ENCODE peak calls at places on chromosomes 5 and 9, in eight cellular contexts. J is NCI-H748 treated with DMSO at 0.1 percent for 48 hours; M is upper lobe of right lung; U is brain microvascular endothelial cell; Z is ELR; R is AG08396; V is mucosa of descending colon; T is stimulated activated CD8-positive, alpha-beta memory T cell treated with anti-CD3 and anti-CD28 coated beads, Interleukin-4, amount 100 ng/mL, for 1 hour. O is an unnamed sample.
A peak's percentile ranks its signal among the peaks of the same experiment; 100 is the strongest.

GRCh38 chr9:6098431-6098830 is 83.0 kb upstream of the RANBP6 start:
- DNase-seq in J (no peak), M (no peak), U (no peak), Z (peak; percentile 81), R (no peak), V (no peak), T (no peak), O (no peak)

GRCh38 chr9:93963969-93964368 is 8.8 kb upstream of the BARX1 start:
- DNase-seq in J (no peak), M (no peak), U (peak; percentile 25), Z (no peak), R (peak; percentile 4), V (no peak), T (no peak), O (no peak)

GRCh38 chr9:137233143-137233980 is 2.7 kb downstream of the SLC34A3 start:
- DNase-seq in J (no peak), M (no peak), U (no peak), Z (no peak), R (no peak), V (no peak), T (no peak), O (no peak)

GRCh38 chr9:133960568-133961129 is 31.5 kb downstream of the VAV2 start:
- DNase-seq in J (no peak), M (no peak), U (no peak), Z (no peak), R (no peak), V (peak; percentile 61), T (no peak), O (no peak)

GRCh38 chr9:3181049-3181953 is 337.4 kb upstream of the PUM3 start:
- DNase-seq in J (peak; percentile 62), M (peak; percentile 70), U (no peak), Z (peak; percentile 8), R (no peak), V (peak; percentile 60), T (no peak), O (no peak)

GRCh38 chr9:124831642-124832364 is 21.5 kb upstream of the WDR38 start:
- DNase-seq in J (no peak), M (no peak), U (no peak), Z (no peak), R (no peak), V (no peak), T (no peak), O (no peak)

GRCh38 chr9:18678846-18679245 is 204.9 kb downstream of the ADAMTSL1 start:
- DNase-seq in J (no peak), M (no peak), U (no peak), Z (no peak), R (no peak), V (no peak), T (no peak), O (no peak)

GRCh38 chr9:127402401-127403090 is 5.6 kb downstream of the SLC2A8 start:
- DNase-seq in J (no peak), M (peak; percentile 53), U (no peak), Z (no peak), R (no peak), V (no peak), T (no peak), O (no peak)

GRCh38 chr9:1077616-1078015 is 27.5 kb downstream of the DMRT2 start:
- DNase-seq in J (no peak), M (no peak), U (no peak), Z (no peak), R (no peak), V (no peak), T (no peak), O (no peak)

GRCh38 chr5:140548300-140548688 is 832 bp downstream of the EIF4EBP3 start:
- DNase-seq in J (no peak), M (no peak), U (no peak), Z (no peak), R (no peak), V (no peak), T (no peak), O (no peak)

O was measured in AML-193.